ENCODE peak calls at places on chromosomes 3 and 15, in ten cellular contexts. N, X, F, W, J, A, U, K, T and E are unnamed samples. For H3K4me1, the result is how much of the 10 kb centered on the place peaks cover.

GRCh38 chr15:56919708-56920637 is 1.5 kb downstream of the TCF12 start:
- DNase-seq in N (peak), X (peak), F (no peak), W (no peak), J (peak), A (peak), U (peak), K (peak), T (peak), E (no peak)

GRCh38 chr15:85031944-85032587 is 50.4 kb downstream of the PDE8A start:
- DNase-seq in N (no peak), X (no peak), F (no peak), W (no peak), J (no peak), A (no peak), U (no peak), K (no peak), T (no peak), E (no peak)

GRCh38 chr3:171526146-171526545 is 65.9 kb upstream of the TNIK start:
- DNase-seq in N (no peak), X (no peak), F (no peak), W (no peak), J (no peak), A (no peak), U (no peak), K (peak), T (no peak), E (no peak)

GRCh38 chr3:62131620-62132019 is 241.7 kb downstream of the FEZF2 start:
- DNase-seq in N (no peak), X (peak), F (no peak), W (no peak), J (no peak), A (no peak), U (no peak), K (no peak), T (no peak), E (no peak)

GRCh38 chr15:99125061-99125990 is 20.4 kb downstream of the SYNM start:
- DNase-seq in N (no peak), X (no peak), F (no peak), W (no peak), J (no peak), A (no peak), U (peak), K (no peak), T (peak), E (no peak)

GRCh38 chr3:40329081-40329480 is 19.6 kb downstream of the EIF1B start:
- DNase-seq in N (no peak), X (no peak), F (no peak), W (no peak), J (no peak), A (no peak), U (no peak), K (no peak), T (no peak), E (no peak)

GRCh38 chr15:62115847-62116246 is 49.1 kb downstream of the C2CD4A start:
- DNase-seq in N (no peak), X (no peak), F (no peak), W (no peak), J (no peak), A (no peak), U (no peak), K (no peak), T (no peak), E (peak)

GRCh38 chr15:56948766-56949105 is 30.3 kb downstream of the TCF12 start:
- DNase-seq in N (no peak), X (no peak), F (no peak), W (no peak), J (no peak), A (no peak), U (no peak), K (no peak), T (no peak), E (no peak)

GRCh38 chr3:182364723-182365650 is 428.3 kb upstream of the ATP11B start:
- DNase-seq in N (no peak), X (no peak), F (no peak), W (peak), J (no peak), A (no peak), U (no peak), K (peak), T (peak), E (no peak)

GRCh38 chr3:147518465-147518864 is 109.3 kb downstream of the ZIC1 start:
- DNase-seq in N (no peak), X (peak), F (no peak), W (no peak), J (no peak), A (no peak), U (no peak), K (no peak), T (no peak), E (no peak)

GRCh38 chr3:189144645-189145044 is 27.1 kb upstream of the TPRG1 start:
- DNase-seq in N (no peak), X (peak), F (peak), W (no peak), J (peak), A (peak), U (no peak), K (peak), T (no peak), E (no peak)
- TF ChIP-seq CTCF in N (no peak), X (peak), F (peak), W (no peak), J (peak), A (peak), U (peak), K (peak), T (peak), E (no peak)

DNA sequence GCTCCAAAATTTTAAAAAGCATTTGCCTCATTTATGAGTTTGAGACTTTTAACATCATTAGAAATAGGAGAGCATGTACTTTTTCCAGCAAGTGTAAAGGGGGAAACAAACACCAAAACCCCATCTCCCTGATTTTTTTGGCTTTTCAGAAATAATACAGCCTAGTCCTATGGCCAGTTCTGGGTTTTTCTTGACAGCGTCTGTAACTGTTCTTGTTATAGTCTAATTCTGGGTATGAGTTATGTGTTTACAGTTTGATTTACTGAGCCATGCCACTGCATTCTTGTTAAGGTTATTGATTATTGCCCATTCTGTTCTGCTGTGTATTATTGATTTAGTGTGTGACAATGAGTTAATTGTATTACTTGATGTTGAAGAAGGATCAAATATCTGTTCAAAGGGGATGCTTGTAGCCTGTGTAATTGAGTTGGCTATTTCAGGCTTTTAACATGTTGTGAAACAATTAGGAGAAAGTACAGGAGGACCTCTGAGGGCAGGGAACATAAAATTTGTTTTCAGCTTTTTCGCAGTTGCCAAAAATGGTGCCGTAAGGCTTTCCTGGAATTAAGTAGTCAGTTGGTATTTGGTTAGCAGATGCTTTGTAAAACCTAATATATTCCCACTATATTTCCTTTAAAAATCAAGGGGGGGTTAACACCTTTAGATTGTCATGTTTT is 46.1 kb downstream of the MBNL1 start:
- DNase-seq in N (no peak), X (peak), F (peak), W (no peak), J (no peak), A (no peak), U (no peak), K (no peak), T (no peak), E (no peak)
- H3K4me1 ChIP-seq in N (under half), X (under half), F (under half), W (under half), J (under half), A (under half), U (half or more), K (under half), T (half or more), E (under half)

GRCh38 chr3:112437146-112438022 is 61.9 kb downstream of the BTLA start:
- DNase-seq in N (peak), X (peak), F (no peak), W (no peak), J (no peak), A (peak), U (no peak), K (peak), T (no peak), E (peak)
- TF ChIP-seq CTCF in N (peak), X (peak), F (peak), W (peak), J (no peak), A (peak), U (peak), K (peak), T (no peak), E (peak)

GRCh38 chr15:78452485-78452884 is 14.5 kb downstream of the IREB2 start:
- DNase-seq in N (no peak), X (no peak), F (no peak), W (no peak), J (no peak), A (no peak), U (no peak), K (no peak), T (no peak), E (no peak)
- H3K4me1 ChIP-seq in N (under half), X (under half), F (under half), W (under half), J (under half), A (under half), U (under half), K (under half), T (half or more), E (under half)

GRCh38 chr15:67383903-67384302 is 129.3 kb downstream of the IQCH start:
- DNase-seq in N (no peak), X (peak), F (no peak), W (no peak), J (no peak), A (peak), U (no peak), K (peak), T (no peak), E (no peak)
- TF ChIP-seq CTCF in N (peak), X (no peak), F (peak), W (no peak), J (no peak), A (peak), U (no peak), K (peak), T (no peak), E (no peak)

GRCh38 chr3:53253707-53254106 is 2.1 kb downstream of the TKT start:
- DNase-seq in N (no peak), X (no peak), F (no peak), W (no peak), J (no peak), A (no peak), U (no peak), K (no peak), T (no peak), E (no peak)

GRCh38 chr3:53254190-53254809 is 1.5 kb downstream of the TKT start:
- DNase-seq in N (no peak), X (peak), F (no peak), W (no peak), J (no peak), A (peak), U (no peak), K (peak), T (no peak), E (no peak)

GRCh38 chr3:53252105-53252946 is 3.5 kb downstream of the TKT start:
- DNase-seq in N (no peak), X (peak), F (peak), W (no peak), J (no peak), A (peak), U (no peak), K (no peak), T (no peak), E (no peak)

GRCh38 chr3:53250453-53250852 is 5.4 kb downstream of the TKT start:
- DNase-seq in N (no peak), X (no peak), F (no peak), W (no peak), J (no peak), A (no peak), U (no peak), K (no peak), T (no peak), E (no peak)

GRCh38 chr3:53250881-53251605 is 4.8 kb downstream of the TKT start:
- DNase-seq in N (no peak), X (no peak), F (no peak), W (no peak), J (no peak), A (no peak), U (no peak), K (no peak), T (no peak), E (no peak)
- H3K4me1 ChIP-seq in N (under half), X (under half), F (half or more), W (under half), J (under half), A (half or more), U (under half), K (under half), T (under half), E (under half)

GRCh38 chr3:115832265-115832664 is 209.0 kb downstream of the GAP43 start:
- DNase-seq in N (no peak), X (no peak), F (no peak), W (no peak), J (no peak), A (no peak), U (no peak), K (no peak), T (no peak), E (no peak)
- TF ChIP-seq CTCF in N (no peak), X (no peak), F (no peak), W (no peak), J (no peak), A (no peak), U (no peak), K (peak), T (no peak), E (no peak)

GRCh38 chr3:45059132-45059531 is 33.0 kb downstream of the CLEC3B start:
- DNase-seq in N (no peak), X (no peak), F (no peak), W (no peak), J (no peak), A (no peak), U (no peak), K (no peak), T (no peak), E (no peak)
- H3K4me1 ChIP-seq in N (under half), X (under half), F (under half), W (under half), J (under half), A (under half), U (under half), K (half or more), T (under half), E (under half)

GRCh38 chr15:88834211-88834812 is 31.1 kb downstream of the ACAN start:
- DNase-seq in N (peak), X (peak), F (no peak), W (no peak), J (peak), A (peak), U (peak), K (peak), T (peak), E (no peak)
- TF ChIP-seq CTCF in N (peak), X (peak), F (peak), W (peak), J (peak), A (peak), U (peak), K (peak), T (peak), E (peak)